ENCODE peak calls at places on chromosomes 7 and 10, in six cellular contexts. B, N, U, Y, Z and A are unnamed samples.

GRCh38 chr7:102918865-102919264 is 6.1 kb downstream of the LRRC17 start:
- DNase-seq in B (no peak), N (no peak), U (no peak), Y (no peak), Z (no peak), A (no peak)

GRCh38 chr7:138661236-138661635 is 39.9 kb downstream of the SVOPL start:
- DNase-seq in B (no peak), N (no peak), U (no peak), Y (no peak), Z (no peak), A (no peak)

GRCh38 chr10:131915484-131915883 is 14.7 kb downstream of the PPP2R2D start:
- DNase-seq in B (no peak), N (no peak), U (no peak), Y (no peak), Z (peak; percentile 5), A (no peak)

GRCh38 chr7:137373507-137373906 is 30.0 kb upstream of the PTN start:
- DNase-seq in B (no peak), N (no peak), U (no peak), Y (no peak), Z (no peak), A (no peak)

GRCh38 chr7:43077732-43078391 is 34.6 kb upstream of the HECW1 start:
- DNase-seq in B (no peak), N (no peak), U (no peak), Y (no peak), Z (no peak), A (no peak)

GRCh38 chr10:42519761-42520460 is 118.5 kb downstream of the ZNF33B start:
- DNase-seq in B (no peak), N (no peak), U (no peak), Y (no peak), Z (no peak), A (no peak)

GRCh38 chr7:30799206-30799975 is 28.2 kb downstream of the MINDY4 start:
- DNase-seq in B (no peak), N (no peak), U (no peak), Y (peak; percentile 72), Z (no peak), A (no peak)

GRCh38 chr10:121205625-121206024 is 354.5 kb downstream of the WDR11 start:
- DNase-seq in B (no peak), N (no peak), U (no peak), Y (no peak), Z (no peak), A (no peak)

GRCh38 chr10:61452229-61452651 is 941 bp downstream of the TMEM26 start:
- DNase-seq in B (no peak), N (no peak), U (no peak), Y (no peak), Z (peak; percentile 27), A (no peak)

GRCh38 chr10:2619472-2619871 is 447.9 kb upstream of the PFKP start:
- DNase-seq in B (no peak), N (no peak), U (no peak), Y (no peak), Z (no peak), A (no peak)

GRCh38 chr7:1053816-1054370 is 9.5 kb downstream of the GPR146 start:
- DNase-seq in B (no peak), N (no peak), U (no peak), Y (no peak), Z (no peak), A (no peak)

GRCh38 chr7:1050956-1051690 is 6.8 kb downstream of the GPR146 start:
- DNase-seq in B (no peak), N (peak; percentile 43), U (no peak), Y (no peak), Z (no peak), A (no peak)

GRCh38 chr7:1052031-1052818 is 7.9 kb downstream of the GPR146 start:
- DNase-seq in B (no peak), N (peak; percentile 43), U (no peak), Y (no peak), Z (no peak), A (no peak)

GRCh38 chr7:1054438-1055083 is 10.2 kb downstream of the GPR146 start:
- DNase-seq in B (no peak), N (no peak), U (no peak), Y (no peak), Z (no peak), A (no peak)

GRCh38 chr7:1053002-1053411 is 8.7 kb downstream of the GPR146 start:
- DNase-seq in B (no peak), N (no peak), U (no peak), Y (no peak), Z (no peak), A (no peak)
- H3K4me1 ChIP-seq in B (peaks cover 58% of the 10 kb centered on the region), N (peaks cover 85% of the 10 kb centered on the region), U (peaks cover 19% of the 10 kb centered on the region), Y (peaks cover 68% of the 10 kb centered on the region), Z (peaks cover 95% of the 10 kb centered on the region), A (peaks cover 41% of the 10 kb centered on the region)

GRCh38 chr10:125961743-125962142 is 65.4 kb downstream of the FANK1 start:
- DNase-seq in B (no peak), N (no peak), U (no peak), Y (no peak), Z (no peak), A (no peak)
- TF ChIP-seq CTCF in B (no peak), N (no peak), U (no peak), Y (no peak), Z (no peak), A (no peak)

GRCh38 chr7:98282727-98283126 is 1.2 kb downstream of the BRI3 start:
- DNase-seq in B (no peak), N (no peak), U (no peak), Y (no peak), Z (no peak), A (no peak)

GRCh38 chr7:98285132-98286092 is 3.9 kb downstream of the BRI3 start:
- DNase-seq in B (no peak), N (no peak), U (no peak), Y (no peak), Z (no peak), A (no peak)

GRCh38 chr7:98284335-98285036 is 3.0 kb downstream of the BRI3 start:
- DNase-seq in B (peak; percentile 90), N (peak; percentile 92), U (no peak), Y (no peak), Z (peak; percentile 85), A (no peak)

GRCh38 chr7:98283127-98283886 is 1.8 kb downstream of the BRI3 start:
- DNase-seq in B (peak; percentile 72), N (peak; percentile 83), U (no peak), Y (no peak), Z (peak; percentile 49), A (no peak)

GRCh38 chr7:98283887-98284222 is 2.4 kb downstream of the BRI3 start:
- DNase-seq in B (no peak), N (peak; percentile 59), U (no peak), Y (no peak), Z (no peak), A (no peak)
- H3K4me3 ChIP-seq in B (peak overlapping the region; percentile 69), N (peak overlapping the region; percentile 87), U (peak overlapping the region; percentile 99), Y (peak overlapping the region; percentile 97), Z (peak overlapping the region; percentile 99), A (no peak overlapping the region)

GRCh38 chr10:77563638-77564270 is 73.9 kb downstream of the KCNMA1 start:
- DNase-seq in B (peak; percentile 80), N (no peak), U (no peak), Y (no peak), Z (peak; percentile 73), A (no peak)

GRCh38 chr10:77560471-77560870 is 77.1 kb downstream of the KCNMA1 start:
- DNase-seq in B (no peak), N (peak; percentile 52), U (no peak), Y (no peak), Z (no peak), A (no peak)

GRCh38 chr10:77564781-77565589 is 72.6 kb downstream of the KCNMA1 start:
- DNase-seq in B (no peak), N (no peak), U (no peak), Y (no peak), Z (no peak), A (no peak)

GRCh38 chr10:77560052-77560451 is 77.6 kb downstream of the KCNMA1 start:
- DNase-seq in B (no peak), N (no peak), U (no peak), Y (no peak), Z (no peak), A (no peak)

DNA sequence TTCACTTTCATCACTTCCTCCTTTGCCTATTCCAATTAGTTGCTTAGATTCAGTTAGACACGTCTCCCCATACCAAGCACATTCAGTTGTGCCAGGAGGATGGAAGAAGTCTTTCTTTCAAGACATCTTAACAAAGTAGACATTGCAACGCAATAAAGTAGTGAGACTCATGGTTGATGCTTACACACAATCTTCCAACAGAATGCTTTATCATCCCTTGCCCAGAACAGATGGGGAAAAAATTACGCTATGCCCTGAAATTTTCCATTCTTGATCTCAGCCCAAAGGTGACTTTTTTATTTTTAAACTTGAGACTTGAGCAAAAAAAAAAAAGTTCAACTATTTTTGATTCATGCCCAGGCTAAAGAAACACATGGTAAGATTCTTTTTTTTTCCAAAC is 74.9 kb downstream of the KCNMA1 start:
- DNase-seq in B (no peak), N (no peak), U (no peak), Y (no peak), Z (no peak), A (no peak)
- H3K4me1 ChIP-seq in B (peaks cover 30% of the 10 kb centered on the region), N (no peaks in the 10 kb centered on the region), U (no peaks in the 10 kb centered on the region), Y (no peaks in the 10 kb centered on the region), Z (peaks cover 68% of the 10 kb centered on the region), A (no peaks in the 10 kb centered on the region)

DNA sequence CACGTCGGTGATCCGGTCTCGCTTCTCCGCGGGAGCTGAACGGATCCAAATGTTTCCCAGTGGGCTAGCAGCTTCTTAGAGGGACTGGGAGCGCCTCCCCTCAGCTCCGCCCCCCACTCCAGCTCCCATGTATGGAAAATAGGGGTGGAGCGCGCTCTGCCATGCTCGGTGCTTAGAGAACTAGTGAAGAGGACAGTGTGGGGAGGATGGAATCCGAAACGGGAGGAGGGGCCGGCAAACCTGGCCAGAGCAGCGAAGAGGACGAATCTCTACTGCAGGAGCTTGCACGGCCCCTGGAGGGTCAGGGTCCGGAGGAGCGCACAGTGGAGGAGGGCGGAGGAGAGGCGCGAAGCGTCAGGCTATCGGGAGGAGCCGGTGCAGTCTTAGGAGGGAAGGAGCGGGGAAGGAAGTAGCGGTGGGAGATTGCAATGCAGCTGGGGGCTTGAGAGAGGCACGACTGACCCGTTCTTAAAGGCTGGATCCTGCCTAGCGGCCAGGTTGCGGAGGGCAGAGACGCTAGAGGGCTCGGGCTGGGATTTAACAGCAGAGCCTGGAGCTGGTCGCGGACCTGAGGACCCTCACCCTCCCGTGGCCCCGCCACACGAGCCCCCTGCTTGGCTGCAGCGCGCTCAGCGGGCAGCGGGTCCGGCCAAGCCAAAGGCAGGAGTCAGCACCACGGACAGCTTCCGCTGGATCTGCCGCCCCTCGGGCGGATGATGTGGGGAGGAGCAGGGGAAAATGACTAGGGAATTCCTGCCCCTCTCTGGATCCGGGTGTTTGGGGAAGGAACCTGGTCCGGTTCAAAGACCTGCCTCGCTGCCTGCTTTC is at the start of gene PRLHR:
- DNase-seq in B (no peak), N (no peak), U (no peak), Y (no peak), Z (no peak), A (peak; percentile 9)
- TF ChIP-seq CTCF in B (no peak), N (no peak), U (no peak), Y (no peak), Z (no peak), A (no peak)